ENCODE peak calls at places on chromosomes 5 and 9, in six cellular contexts. O, T, Z, K, H and Q are unnamed samples.

GRCh38 chr5:158124606-158125316 is 265.8 kb upstream of the CLINT1 start:
- DNase-seq in T (no peak), H (no peak), K (no peak), O (no peak), Z (no peak), Q (no peak)

GRCh38 chr9:112279501-112279900 is 53.9 kb downstream of the PTBP3 start:
- DNase-seq in K (no peak), O (no peak), T (no peak), Z (no peak), H (no peak), Q (no peak)

GRCh38 chr9:137987244-137988030 is 109.9 kb downstream of the CACNA1B start:
- DNase-seq in O (no peak), T (no peak), K (peak), H (no peak), Z (no peak), Q (no peak)

GRCh38 chr5:112436139-112436538 is 17.1 kb upstream of the EPB41L4A start:
- DNase-seq in O (no peak), H (no peak), K (no peak), T (no peak), Z (no peak), Q (no peak)

GRCh38 chr5:99020698-99021048 is 91.9 kb upstream of the CHD1 start:
- DNase-seq in Z (no peak), K (no peak), T (no peak), O (no peak), H (no peak), Q (no peak)

GRCh38 chr5:633521-633955 is 21.4 kb downstream of the CEP72 start:
- DNase-seq in T (no peak), Z (peak), H (no peak), O (peak), K (peak), Q (no peak)

GRCh38 chr9:128056086-128056485 is 11.0 kb downstream of the NAIF1 start:
- DNase-seq in O (no peak), Z (no peak), H (no peak), T (no peak), K (no peak), Q (no peak)

GRCh38 chr9:137326436-137327060 is 24.5 kb upstream of the NRARP start:
- DNase-seq in O (no peak), T (no peak), H (no peak), Z (no peak), K (no peak), Q (no peak)

GRCh38 chr9:109212768-109213167 is 45.7 kb upstream of the FRRS1L start:
- DNase-seq in Z (no peak), H (no peak), K (no peak), T (no peak), O (no peak), Q (no peak)

GRCh38 chr9:72977670-72978069 is 24.8 kb upstream of the ALDH1A1 start:
- DNase-seq in H (no peak), K (no peak), Z (no peak), O (no peak), T (no peak), Q (no peak)

GRCh38 chr5:24401767-24402166 is 243.0 kb downstream of the CDH10 start:
- DNase-seq in T (no peak), H (no peak), K (peak), Z (no peak), O (no peak), Q (no peak)

GRCh38 chr5:159965031-159965837 is 43.7 kb upstream of the TTC1 start:
- DNase-seq in H (peak), O (peak), Z (no peak), T (peak), K (peak), Q (peak)

GRCh38 chr5:148956632-148957385 is 106.1 kb downstream of the SH3TC2 start:
- DNase-seq in Z (no peak), K (no peak), H (no peak), O (no peak), T (no peak), Q (no peak)

GRCh38 chr9:16146661-16147060 is 593.8 kb downstream of the CCDC171 start:
- DNase-seq in H (no peak), Z (no peak), O (no peak), T (no peak), K (no peak), Q (no peak)

GRCh38 chr5:120479066-120479465 is 15.0 kb downstream of the PRR16 start:
- DNase-seq in T (no peak), Z (no peak), O (no peak), K (peak), H (no peak), Q (no peak)

GRCh38 chr5:150065886-150066285 is 20.5 kb downstream of the CSF1R start:
- DNase-seq in H (peak), K (peak), O (peak), Z (no peak), T (peak), Q (no peak)

GRCh38 chr9:93865245-93865644 is 89.9 kb downstream of the BARX1 start:
- DNase-seq in T (no peak), O (no peak), H (no peak), Z (no peak), K (no peak), Q (no peak)

GRCh38 chr9:14895806-14896205 is 14.4 kb downstream of the FREM1 start:
- DNase-seq in K (no peak), O (no peak), Z (no peak), T (no peak), H (no peak), Q (no peak)

GRCh38 chr9:18699749-18700148 is 225.8 kb downstream of the ADAMTSL1 start:
- DNase-seq in T (no peak), H (no peak), Z (no peak), K (no peak), O (no peak), Q (no peak)

GRCh38 chr5:115243412-115243811 is 19.3 kb downstream of the PGGT1B start:
- DNase-seq in Z (no peak), T (no peak), K (peak), O (no peak), H (no peak), Q (no peak)

GRCh38 chr5:101664071-101664791 is 631.9 kb downstream of the SLCO4C1 start:
- DNase-seq in H (no peak), T (no peak), O (no peak), Z (no peak), K (no peak), Q (no peak)

GRCh38 chr9:2424564-2425153 is 196.9 kb upstream of the VLDLR start:
- DNase-seq in Z (no peak), T (no peak), O (no peak), H (peak), K (no peak), Q (no peak)

GRCh38 chr5:131523500-131524185 is 111.4 kb downstream of the RAPGEF6 start:
- DNase-seq in Z (no peak), H (no peak), O (no peak), T (no peak), K (no peak), Q (no peak)

GRCh38 chr5:75460947-75461346 is 50.5 kb downstream of the CERT1 start:
- DNase-seq in K (no peak), H (no peak), O (no peak), Z (no peak), T (no peak), Q (no peak)
- H3K4me3 ChIP-seq in K (no peak), H (no peak), O (no peak), Z (no peak), T (no peak), Q (no peak)

GRCh38 chr5:50921366-50922133 is 255.1 kb downstream of the PARP8 start:
- DNase-seq in Z (no peak), K (no peak), H (no peak), T (no peak), O (no peak), Q (no peak)

GRCh38 chr5:50923768-50924113 is 257.3 kb downstream of the PARP8 start:
- DNase-seq in Z (no peak), O (no peak), T (no peak), K (no peak), H (no peak), Q (no peak)

GRCh38 chr5:50927953-50928352 is 261.5 kb downstream of the PARP8 start:
- DNase-seq in T (no peak), H (no peak), K (no peak), Z (no peak), O (no peak), Q (no peak)

DNA sequence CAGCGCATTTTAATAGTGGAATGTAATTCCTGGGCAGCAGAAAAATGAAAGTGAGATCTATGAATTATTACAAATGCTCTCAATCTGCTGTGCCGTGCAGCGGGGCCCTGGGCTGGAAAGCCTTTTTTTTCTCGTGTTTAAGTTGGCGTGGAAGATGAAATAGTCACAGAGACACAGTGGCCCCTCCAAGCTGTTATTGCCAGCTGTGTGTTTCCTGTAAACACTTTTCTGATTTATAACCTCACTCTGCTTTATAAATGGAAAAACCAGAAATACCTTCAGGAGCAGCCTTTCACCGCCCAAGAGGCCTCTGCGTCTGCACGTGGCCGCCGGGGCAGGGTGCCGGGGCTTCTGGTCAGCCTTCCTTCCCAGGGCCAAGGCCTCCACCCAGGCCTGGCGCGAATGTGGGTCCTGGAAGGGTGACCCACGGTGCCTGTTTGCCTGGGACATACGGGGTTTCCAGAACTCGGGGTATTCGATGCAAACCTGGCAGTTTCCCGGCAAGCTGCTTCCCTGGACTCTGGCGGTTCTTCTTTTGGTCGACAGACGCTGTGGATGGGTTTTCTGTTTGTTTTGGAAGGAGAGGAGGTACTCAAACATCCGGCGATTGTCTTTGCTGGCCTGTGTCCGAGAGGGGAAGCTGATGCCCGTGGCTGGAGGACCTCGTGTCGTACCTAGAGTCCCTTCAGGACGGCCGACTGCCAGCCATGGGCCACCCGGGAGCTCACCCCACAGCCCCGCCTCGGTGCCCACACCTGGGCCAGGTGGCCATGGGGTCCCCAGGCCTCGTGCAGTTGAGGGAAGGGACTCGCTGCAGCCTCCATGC is 256.7 kb downstream of the PARP8 start:
- DNase-seq in O (no peak), T (peak), Z (no peak), H (no peak), K (no peak), Q (no peak)
- H3K4me3 ChIP-seq in O (no peak), T (no peak), Z (no peak), H (peak), K (no peak), Q (no peak)

DNA sequence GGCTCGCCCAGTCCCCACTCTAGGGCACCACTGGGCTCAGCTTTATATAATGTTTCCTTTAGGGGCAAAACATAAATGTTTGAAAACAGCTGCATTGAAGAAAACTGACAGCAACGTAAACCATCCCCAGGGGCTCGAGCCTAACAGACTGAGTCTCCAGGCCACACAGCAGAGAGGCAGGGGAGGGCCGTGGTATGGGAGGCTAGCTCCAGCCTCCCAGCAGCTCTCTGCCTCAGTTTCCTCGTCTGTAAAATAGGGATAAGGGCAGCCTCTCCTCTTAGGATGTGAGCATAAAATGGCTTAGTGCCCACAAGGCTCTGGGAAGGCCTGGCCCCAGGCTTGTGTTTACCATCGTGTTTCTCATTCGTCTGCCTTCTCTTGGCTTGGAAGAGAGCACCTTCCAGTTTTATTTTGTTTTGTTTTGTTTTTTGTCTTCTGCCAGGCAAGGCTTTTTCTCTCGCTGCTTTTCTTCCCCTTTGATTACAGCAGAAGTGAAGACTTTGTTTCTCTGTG is 2.7 kb downstream of the ANKRD33B start:
- DNase-seq in Z (no peak), K (no peak), O (no peak), H (no peak), T (no peak), Q (no peak)
- H3K4me3 ChIP-seq in Z (peak), K (no peak), O (peak), H (no peak), T (no peak), Q (peak)

GRCh38 chr5:107554776-107555424 is 115.8 kb downstream of the EFNA5 start:
- DNase-seq in T (no peak), O (no peak), Z (no peak), H (no peak), K (no peak), Q (no peak)

GRCh38 chr5:107555425-107556090 is 115.2 kb downstream of the EFNA5 start:
- DNase-seq in O (no peak), Z (peak), H (no peak), T (no peak), K (peak), Q (no peak)

GRCh38 chr5:107556575-107556974 is 114.2 kb downstream of the EFNA5 start:
- DNase-seq in K (no peak), O (no peak), T (no peak), Z (no peak), H (no peak), Q (no peak)

GRCh38 chr5:107551088-107551487 is 119.6 kb downstream of the EFNA5 start:
- DNase-seq in T (no peak), H (no peak), O (no peak), K (no peak), Z (no peak), Q (no peak)

GRCh38 chr5:107553063-107553676 is 117.6 kb downstream of the EFNA5 start:
- DNase-seq in Z (no peak), H (no peak), K (peak), O (no peak), T (no peak), Q (no peak)
- H3K4me3 ChIP-seq in Z (no peak), H (no peak), K (no peak), O (no peak), T (no peak), Q (no peak)

GRCh38 chr5:174425271-174425963 is 299.0 kb upstream of the MSX2 start:
- DNase-seq in K (no peak), O (no peak), H (no peak), Z (no peak), T (no peak), Q (no peak)
- H3K4me3 ChIP-seq in K (no peak), O (no peak), H (no peak), Z (no peak), T (no peak), Q (no peak)

DNA sequence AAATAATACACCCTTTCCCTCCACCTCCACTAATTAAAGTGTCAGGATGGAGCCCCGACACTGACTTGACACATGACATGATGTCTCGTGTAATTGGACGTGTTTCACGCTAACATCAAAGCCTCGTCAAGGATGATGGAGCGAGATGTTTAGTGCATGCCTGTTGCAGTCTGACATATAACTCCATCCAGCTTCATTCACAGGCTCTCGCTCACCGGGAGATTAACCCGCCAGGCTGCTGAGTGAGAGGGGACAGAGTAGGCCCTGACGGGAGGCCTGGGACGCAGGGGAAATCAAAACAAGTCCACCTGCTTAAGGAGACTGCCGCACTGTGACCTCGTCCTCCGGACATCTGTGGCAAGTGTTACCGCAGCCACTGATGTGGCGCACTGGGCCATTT is 263.5 kb downstream of the SLIT3 start:
- DNase-seq in Z (no peak), K (no peak), O (no peak), H (no peak), T (no peak), Q (no peak)
- H3K4me3 ChIP-seq in Z (no peak), K (no peak), O (no peak), H (no peak), T (no peak), Q (no peak)

DNA sequence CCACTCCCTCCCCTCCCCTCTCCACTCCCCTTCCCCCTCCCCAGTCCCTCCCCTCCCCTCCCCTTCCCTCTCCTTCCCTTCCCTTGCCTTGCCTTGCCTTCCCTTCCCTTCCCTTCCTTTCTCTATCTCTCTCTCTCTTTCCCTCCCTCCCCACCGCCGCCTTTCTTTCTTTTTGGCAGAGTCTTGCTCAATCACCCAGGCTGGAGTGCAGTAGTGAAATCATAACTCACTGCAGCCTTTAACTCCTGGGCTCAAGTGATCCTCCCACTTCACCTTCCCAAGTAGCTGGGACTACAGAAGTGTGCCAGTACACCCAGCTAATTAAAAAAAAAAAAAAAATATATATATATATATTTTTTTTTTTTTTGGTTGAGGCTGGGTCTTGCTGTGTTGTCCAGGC is 45.5 kb downstream of the IL31RA start:
- DNase-seq in K (peak), H (no peak), Z (no peak), T (no peak), O (no peak), Q (no peak)
- H3K4me3 ChIP-seq in K (no peak), H (no peak), Z (no peak), T (no peak), O (no peak), Q (no peak)

GRCh38 chr5:6484899-6485298 is 36.2 kb downstream of the UBE2QL1 start:
- DNase-seq in K (no peak), H (no peak), Z (no peak), T (no peak), O (no peak), Q (no peak)

GRCh38 chr5:6484446-6484845 is 35.8 kb downstream of the UBE2QL1 start:
- DNase-seq in H (no peak), T (no peak), O (no peak), Z (no peak), K (no peak), Q (no peak)

GRCh38 chr5:6485441-6485840 is 36.8 kb downstream of the UBE2QL1 start:
- DNase-seq in K (no peak), T (no peak), H (no peak), Z (no peak), O (no peak), Q (no peak)

GRCh38 chr5:6482735-6483134 is 34.1 kb downstream of the UBE2QL1 start:
- DNase-seq in Z (no peak), K (no peak), O (no peak), H (no peak), T (no peak), Q (no peak)

GRCh38 chr5:6483880-6484382 is 35.3 kb downstream of the UBE2QL1 start:
- DNase-seq in T (no peak), O (no peak), K (no peak), Z (no peak), H (no peak), Q (no peak)
- H3K4me3 ChIP-seq in T (no peak), O (no peak), K (no peak), Z (no peak), H (no peak), Q (no peak)